ENCODE peak calls at places on chromosome 18, in four cellular contexts. T, N, F and M are unnamed samples. For H3K4me1, the result is how much of the 10 kb centered on the place peaks cover.

GRCh38 chr18:38948436-38948835 is 1382.8 kb upstream of the CELF4 start:
- DNase-seq in N (no peak), F (no peak), T (no peak), M (no peak)

GRCh38 chr18:68150976-68151375 is 563.9 kb downstream of the TMX3 start:
- DNase-seq in N (no peak), T (no peak), F (no peak), M (no peak)

GRCh38 chr18:58687871-58688308 is 16.6 kb downstream of the MALT1 start:
- DNase-seq in F (no peak), T (no peak), N (no peak), M (no peak)

GRCh38 chr18:48430162-48430561 is 21.0 kb upstream of the ZBTB7C start:
- DNase-seq in F (no peak), T (no peak), N (no peak), M (no peak)

GRCh38 chr18:51767293-51767692 is 569.8 kb upstream of the MEX3C start:
- DNase-seq in N (no peak), T (no peak), F (no peak), M (no peak)

GRCh38 chr18:70334264-70334663 is 45.4 kb downstream of the SOCS6 start:
- DNase-seq in F (no peak), T (no peak), N (no peak), M (no peak)

GRCh38 chr18:39751926-39752325 is 2186.3 kb upstream of the CELF4 start:
- DNase-seq in T (no peak), N (no peak), F (no peak), M (no peak)

GRCh38 chr18:62384610-62385097 is 59.5 kb downstream of the TNFRSF11A start:
- DNase-seq in T (no peak), N (no peak), F (no peak), M (peak)

GRCh38 chr18:21327101-21327500 is 85.1 kb downstream of the GREB1L start:
- DNase-seq in T (no peak), N (no peak), F (no peak), M (no peak)

GRCh38 chr18:79798999-79799370 is 1.2 kb downstream of the KCNG2 start:
- DNase-seq in N (no peak), F (no peak), T (no peak), M (no peak)

GRCh38 chr18:46481048-46481846 is 175.8 kb downstream of the LOXHD1 start:
- DNase-seq in T (no peak), N (peak), F (peak), M (peak)

GRCh38 chr18:3916082-3916481 is 466.1 kb downstream of the TGIF1 start:
- DNase-seq in F (no peak), N (no peak), T (no peak), M (peak)

GRCh38 chr18:79851981-79852380 is 54.2 kb downstream of the KCNG2 start:
- DNase-seq in T (peak), N (no peak), F (no peak), M (peak)

GRCh38 chr18:77062518-77063003 is 70.0 kb downstream of the MBP start:
- DNase-seq in F (no peak), T (no peak), N (peak), M (no peak)

GRCh38 chr18:68467966-68468365 is 246.9 kb downstream of the TMX3 start:
- DNase-seq in T (no peak), F (no peak), N (no peak), M (no peak)

GRCh38 chr18:12014091-12014490 is 32.8 kb downstream of the IMPA2 start:
- DNase-seq in N (no peak), F (no peak), T (no peak), M (no peak)

GRCh38 chr18:22607284-22607635 is 189.5 kb upstream of the CTAGE1 start:
- DNase-seq in F (no peak), T (no peak), N (no peak), M (no peak)

GRCh38 chr18:13581055-13581454 is 145.3 kb downstream of the FAM210A start:
- DNase-seq in T (no peak), F (no peak), N (no peak), M (no peak)

GRCh38 chr18:7822435-7823425 is 255.6 kb downstream of the PTPRM start:
- DNase-seq in N (no peak), T (no peak), F (no peak), M (no peak)

GRCh38 chr18:76446746-76447267 is 48.2 kb downstream of the ZNF516 start:
- DNase-seq in F (no peak), N (no peak), T (no peak), M (no peak)

GRCh38 chr18:11689031-11689971 is at the start of gene GNAL:
- DNase-seq in T (peak), F (peak), N (peak), M (peak)

GRCh38 chr18:58438161-58438983 is 190.5 kb downstream of the ALPK2 start:
- DNase-seq in T (no peak), F (no peak), N (no peak), M (no peak)

GRCh38 chr18:65477450-65477849 is 273.4 kb upstream of the CDH7 start:
- DNase-seq in N (no peak), T (no peak), F (no peak), M (no peak)

GRCh38 chr18:8001711-8002110 is 434.6 kb downstream of the PTPRM start:
- DNase-seq in T (no peak), F (no peak), N (no peak), M (no peak)

GRCh38 chr18:24875286-24875685 is 414.8 kb downstream of the HRH4 start:
- DNase-seq in F (no peak), N (no peak), T (no peak), M (no peak)

GRCh38 chr18:9661564-9661963 is 46.5 kb upstream of the RAB31 start:
- DNase-seq in N (no peak), T (no peak), F (no peak), M (no peak)

GRCh38 chr18:9449580-9449979 is 25.7 kb upstream of the RALBP1 start:
- DNase-seq in F (no peak), T (no peak), N (no peak), M (no peak)

GRCh38 chr18:79394438-79395307 is 1.1 kb upstream of the NFATC1 start:
- DNase-seq in T (peak), N (peak), F (no peak), M (no peak)

GRCh38 chr18:6327895-6328623 is 86.7 kb downstream of the L3MBTL4 start:
- DNase-seq in T (no peak), F (no peak), N (no peak), M (no peak)

GRCh38 chr18:41265047-41265446 is 690.0 kb upstream of the PIK3C3 start:
- DNase-seq in T (no peak), N (no peak), F (no peak), M (no peak)

GRCh38 chr18:8780227-8780626 is 74.9 kb downstream of the MTCL1 start:
- DNase-seq in F (no peak), T (no peak), N (no peak), M (peak)

GRCh38 chr18:75207298-75208054 is 1.5 kb downstream of the PTGR3 start:
- DNase-seq in F (peak), T (no peak), N (no peak), M (peak)

GRCh38 chr18:74906189-74906588 is 302.8 kb downstream of the PTGR3 start:
- DNase-seq in N (no peak), T (no peak), F (peak), M (no peak)

GRCh38 chr18:48409591-48410094 is 460 bp upstream of the ZBTB7C start:
- DNase-seq in F (no peak), T (peak), N (peak), M (peak)

GRCh38 chr18:62505669-62506494 is 16.9 kb upstream of the ZCCHC2 start:
- DNase-seq in N (no peak), T (no peak), F (no peak), M (no peak)

GRCh38 chr18:14089781-14090180 is 42.5 kb downstream of the ZNF519 start:
- DNase-seq in N (no peak), F (no peak), T (no peak), M (no peak)

GRCh38 chr18:12010187-12010802 is 29.0 kb downstream of the IMPA2 start:
- DNase-seq in F (peak), N (peak), T (no peak), M (no peak)

GRCh38 chr18:7600528-7601248 is 33.6 kb downstream of the PTPRM start:
- DNase-seq in F (no peak), N (no peak), T (no peak), M (no peak)

GRCh38 chr18:28176933-28177827 is at the start of gene CDH2:
- DNase-seq in T (no peak), F (no peak), N (no peak), M (peak)

GRCh38 chr18:28176674-28176932 is 327 bp downstream of the CDH2 start:
- DNase-seq in T (no peak), F (no peak), N (no peak), M (no peak)

GRCh38 chr18:28178720-28179119 is 1.8 kb upstream of the CDH2 start:
- DNase-seq in T (no peak), F (no peak), N (no peak), M (no peak)

GRCh38 chr18:28175930-28176673 is 828 bp downstream of the CDH2 start:
- DNase-seq in N (no peak), T (no peak), F (no peak), M (peak)

DNA sequence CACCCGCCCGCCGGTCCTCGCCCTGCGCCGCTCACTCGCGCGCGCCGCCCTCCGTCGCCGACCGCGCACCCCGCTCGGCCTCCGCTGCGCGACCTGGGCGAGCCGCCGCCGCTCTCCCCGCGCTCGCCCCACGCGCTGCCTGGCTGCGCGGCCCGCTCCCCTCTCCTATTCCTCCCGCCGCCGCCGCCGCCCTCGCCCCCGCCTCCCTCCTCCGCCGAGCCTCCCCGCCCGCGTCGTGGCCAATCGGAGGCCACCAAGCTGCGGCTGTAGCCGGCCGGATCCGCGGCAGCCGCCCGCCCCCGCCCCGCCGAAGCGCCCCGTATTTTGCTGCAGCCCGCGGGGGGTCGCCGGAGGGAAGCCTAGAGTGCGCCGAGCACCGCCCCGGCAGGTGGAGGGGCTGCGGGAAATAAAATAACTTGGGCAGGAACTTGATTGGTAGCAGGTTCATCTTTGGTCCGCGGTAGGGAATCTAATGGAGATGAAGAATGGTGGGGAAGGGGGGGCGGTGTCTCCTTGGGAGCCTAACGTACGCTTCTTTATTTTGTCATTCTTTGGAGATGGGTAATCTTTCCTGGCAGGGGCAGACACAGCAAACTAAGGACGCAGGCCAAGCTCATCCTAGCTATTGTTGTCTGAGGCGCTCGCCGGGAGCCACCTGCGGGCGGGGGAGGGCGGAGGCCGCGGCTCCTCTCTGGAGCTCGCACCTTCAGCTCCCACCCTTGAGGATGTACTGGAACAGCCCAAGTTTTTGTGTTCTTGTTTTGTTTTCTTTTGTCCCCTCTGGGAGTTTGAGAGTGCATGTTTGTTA is 1.1 kb upstream of the CDH2 start:
- DNase-seq in F (no peak), N (no peak), T (no peak), M (peak)
- H3K27ac ChIP-seq in F (no peak), N (no peak), T (peak), M (peak)

GRCh38 chr18:50281295-50281971 is at the start of gene MBD1:
- DNase-seq in T (peak), F (peak), N (peak), M (peak)
- TF ChIP-seq CTCF in T (peak), F (peak), N (no peak), M (peak)

GRCh38 chr18:55317322-55317721 is 270.7 kb downstream of the TCF4 start:
- DNase-seq in N (no peak), F (no peak), T (no peak), M (no peak)
- H3K4me1 ChIP-seq in N (half or more), F (half or more), T (under half), M (under half)

GRCh38 chr18:33421225-33421624 is 19.3 kb downstream of the CCDC178 start:
- DNase-seq in T (no peak), F (no peak), N (no peak), M (no peak)
- H3K27ac ChIP-seq in T (no peak), F (no peak), N (no peak), M (no peak)

DNA sequence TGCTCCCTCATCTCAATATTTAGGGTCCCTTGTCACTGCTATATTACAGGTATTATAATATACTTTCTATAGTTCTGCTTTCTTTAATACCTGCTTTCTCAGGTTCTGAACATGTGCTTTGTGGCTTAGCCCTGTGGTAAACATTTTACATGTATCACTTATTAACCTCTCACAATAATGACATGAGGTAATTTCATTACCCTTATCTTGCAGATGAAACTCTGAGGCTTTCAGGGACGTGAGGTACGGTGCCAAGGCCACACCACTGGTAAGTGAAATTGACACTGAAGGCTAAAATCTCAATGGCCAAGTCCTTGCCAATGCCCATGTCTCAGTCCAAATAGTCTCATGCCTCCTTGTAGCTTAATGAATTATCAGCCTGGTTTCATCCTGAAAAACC is 21.7 kb downstream of the LINC00305 start:
- DNase-seq in N (no peak), F (no peak), T (no peak), M (no peak)
- TF ChIP-seq CTCF in N (no peak), F (no peak), T (no peak), M (no peak)

GRCh38 chr18:45009766-45010165 is 329.1 kb downstream of the SETBP1 start:
- DNase-seq in F (no peak), N (no peak), T (no peak), M (no peak)

GRCh38 chr18:45008694-45009372 is 328.1 kb downstream of the SETBP1 start:
- DNase-seq in F (no peak), N (no peak), T (no peak), M (no peak)

GRCh38 chr18:45007531-45007930 is 326.8 kb downstream of the SETBP1 start:
- DNase-seq in T (no peak), F (no peak), N (no peak), M (no peak)

GRCh38 chr18:45014047-45014501 is 333.4 kb downstream of the SETBP1 start:
- DNase-seq in T (peak), F (no peak), N (no peak), M (no peak)

DNA sequence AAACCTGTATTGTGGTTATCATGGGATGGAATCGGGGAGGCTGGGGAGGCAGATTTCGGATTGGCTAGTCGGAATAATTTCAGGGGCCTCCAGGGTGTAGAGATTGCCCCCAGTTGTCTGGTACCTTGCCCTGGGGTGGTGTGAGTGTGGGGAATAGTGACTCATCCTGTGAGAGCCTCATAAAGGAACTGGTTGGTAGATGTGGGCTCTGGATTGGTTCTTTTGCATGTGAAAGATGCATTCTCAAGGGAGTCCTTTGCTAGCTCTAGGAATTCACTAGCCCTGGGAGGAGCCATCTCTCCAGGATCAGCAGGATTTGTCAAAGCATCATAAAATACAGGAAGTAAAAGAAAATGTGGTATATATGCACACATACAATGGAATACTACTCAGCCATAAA is 331.6 kb downstream of the SETBP1 start:
- DNase-seq in F (no peak), N (no peak), T (no peak), M (no peak)
- H3K4me1 ChIP-seq in F (under half), N (under half), T (under half), M (under half)

GRCh38 chr18:42936289-42936688 is 179.2 kb downstream of the RIT2 start:
- DNase-seq in N (no peak), T (no peak), F (no peak), M (no peak)
- H3K27ac ChIP-seq in N (no peak), T (no peak), F (no peak), M (no peak)

GRCh38 chr18:28439870-28440269 is 262.9 kb upstream of the CDH2 start:
- DNase-seq in T (no peak), F (no peak), N (no peak), M (no peak)
- TF ChIP-seq CTCF in T (no peak), F (no peak), N (no peak), M (no peak)